ENCODE peak calls at places on chromosomes 1 and 21, in nine cellular contexts. G, D, S, V, M, B, R, W and U are unnamed samples.

GRCh38 chr1:209412036-209412435 is 171.5 kb upstream of the CAMK1G start:
- DNase-seq in M (no peak), R (no peak), B (peak), V (no peak), D (peak), W (no peak), S (no peak), G (no peak), U (no peak)

GRCh38 chr1:52836035-52836434 is 6.5 kb upstream of the ZYG11A start:
- DNase-seq in G (no peak), M (no peak), D (no peak), S (no peak), R (no peak), W (no peak), V (no peak), B (no peak), U (no peak)

GRCh38 chr1:185681034-185681633 is 53.1 kb upstream of the HMCN1 start:
- DNase-seq in R (no peak), V (no peak), M (no peak), S (peak), B (peak), D (peak), W (peak), G (peak), U (no peak)

GRCh38 chr1:6105218-6105679 is 59.6 kb downstream of the KCNAB2 start:
- DNase-seq in B (no peak), G (no peak), W (no peak), D (no peak), V (no peak), M (no peak), R (no peak), S (no peak), U (no peak)

GRCh38 chr1:173400387-173400995 is 76.6 kb upstream of the PRDX6 start:
- DNase-seq in V (no peak), D (no peak), R (no peak), S (no peak), B (no peak), G (no peak), M (no peak), W (no peak), U (no peak)

GRCh38 chr1:92990828-92991227 is 29.6 kb upstream of the DIPK1A start:
- DNase-seq in V (no peak), M (no peak), D (no peak), G (no peak), B (no peak), R (no peak), W (no peak), S (no peak), U (no peak)

GRCh38 chr1:147292635-147293251 is 50.3 kb downstream of the CHD1L start:
- DNase-seq in S (peak), M (peak), G (no peak), D (peak), W (no peak), V (no peak), R (peak), B (peak), U (peak)

GRCh38 chr1:51328279-51328678 is 2.1 kb downstream of the TTC39A start:
- DNase-seq in R (no peak), S (no peak), D (peak), V (no peak), B (peak), G (no peak), M (no peak), W (no peak), U (no peak)

GRCh38 chr1:91617242-91617837 is 116.7 kb downstream of the CDC7 start:
- DNase-seq in G (peak), D (no peak), B (no peak), M (no peak), R (no peak), V (peak), S (no peak), W (no peak), U (no peak)

GRCh38 chr21:34075099-34075425 is 1.7 kb downstream of the MRPS6 start:
- DNase-seq in D (no peak), W (no peak), G (no peak), R (no peak), B (no peak), M (no peak), V (no peak), S (no peak), U (no peak)

GRCh38 chr1:95375201-95375600 is 141.2 kb downstream of the RWDD3 start:
- DNase-seq in B (no peak), S (no peak), R (no peak), V (no peak), W (no peak), D (no peak), G (no peak), M (no peak), U (no peak)

GRCh38 chr21:45432575-45433255 is 27.8 kb downstream of the COL18A1 start:
- DNase-seq in D (no peak), R (no peak), M (no peak), S (no peak), B (peak), G (no peak), V (no peak), W (no peak), U (no peak)

GRCh38 chr1:197321821-197322220 is 53.8 kb downstream of the CRB1 start:
- DNase-seq in W (no peak), S (no peak), D (no peak), R (no peak), B (no peak), V (no peak), G (no peak), M (no peak), U (no peak)

GRCh38 chr1:31383967-31384366 is 11.1 kb upstream of the FABP3 start:
- DNase-seq in W (no peak), D (no peak), S (no peak), R (no peak), G (no peak), B (no peak), M (no peak), V (no peak), U (no peak)

GRCh38 chr1:94095744-94096469 is 25.0 kb downstream of the ABCA4 start:
- DNase-seq in S (no peak), V (peak), R (no peak), G (peak), W (no peak), D (peak), B (peak), M (no peak), U (no peak)

GRCh38 chr1:114330451-114330983 is 176.8 kb upstream of the SYT6 start:
- DNase-seq in G (no peak), W (no peak), B (no peak), D (no peak), M (no peak), R (no peak), S (no peak), V (no peak), U (no peak)

GRCh38 chr1:234716907-234717375 is 107.0 kb upstream of the IRF2BP2 start:
- DNase-seq in G (no peak), S (no peak), B (peak), W (no peak), V (no peak), M (no peak), R (no peak), D (peak), U (no peak)

GRCh38 chr1:59574085-59574484 is 240.7 kb upstream of the HOOK1 start:
- DNase-seq in M (peak), B (peak), S (no peak), D (peak), G (no peak), R (peak), W (no peak), V (no peak), U (no peak)

GRCh38 chr1:20551945-20552727 is at the start of gene FAM43B:
- DNase-seq in G (peak), M (no peak), R (no peak), V (peak), B (peak), S (peak), D (no peak), W (no peak), U (no peak)

GRCh38 chr21:36829116-36829515 is 130.2 kb downstream of the SIM2 start:
- DNase-seq in G (no peak), S (no peak), M (no peak), D (no peak), B (no peak), R (no peak), W (no peak), V (no peak), U (no peak)

GRCh38 chr1:31155216-31155806 is 84.4 kb downstream of the NKAIN1 start:
- DNase-seq in D (peak), R (no peak), W (no peak), G (peak), S (no peak), V (peak), B (peak), M (no peak), U (no peak)

GRCh38 chr1:59672851-59673574 is 141.7 kb upstream of the HOOK1 start:
- DNase-seq in W (peak), S (peak), M (no peak), V (no peak), B (peak), G (peak), R (no peak), D (peak), U (peak)

GRCh38 chr1:198686069-198686728 is 47.4 kb downstream of the PTPRC start:
- DNase-seq in G (no peak), S (no peak), M (no peak), B (peak), W (peak), D (peak), R (no peak), V (no peak), U (no peak)

GRCh38 chr1:184860535-184860934 is 105.9 kb upstream of the EDEM3 start:
- DNase-seq in M (no peak), B (no peak), W (no peak), R (no peak), D (peak), V (no peak), S (no peak), G (no peak), U (no peak)

GRCh38 chr1:12621346-12622320 is 3.6 kb upstream of the DHRS3 start:
- DNase-seq in G (no peak), M (no peak), V (peak), R (no peak), W (no peak), B (no peak), S (no peak), D (no peak), U (no peak)

GRCh38 chr1:156136970-156137483 is 16.4 kb upstream of the SEMA4A start:
- DNase-seq in S (no peak), W (no peak), D (no peak), G (no peak), R (no peak), M (no peak), B (no peak), V (no peak), U (no peak)

GRCh38 chr1:5620997-5621396 is 371.2 kb downstream of the NPHP4 start:
- DNase-seq in W (peak), R (no peak), G (no peak), B (no peak), M (no peak), V (no peak), S (no peak), D (no peak), U (no peak)

GRCh38 chr1:38783659-38784229 is 75.8 kb downstream of the RRAGC start:
- DNase-seq in S (peak), G (no peak), V (no peak), R (no peak), D (no peak), B (no peak), W (no peak), M (no peak), U (no peak)

GRCh38 chr1:237041795-237042466 is at the start of gene RYR2:
- DNase-seq in W (no peak), V (no peak), S (no peak), G (no peak), B (no peak), M (no peak), R (no peak), D (no peak), U (no peak)

GRCh38 chr1:226605573-226605950 is 57.0 kb downstream of the STUM start:
- DNase-seq in W (no peak), V (peak), R (no peak), G (no peak), M (no peak), D (no peak), B (no peak), S (no peak), U (no peak)
- H3K4me3 ChIP-seq in W (no peak), V (no peak), R (no peak), G (no peak), M (no peak), D (no peak), B (no peak), S (no peak), U (no peak)

GRCh38 chr1:171983584-171983983 is 142.3 kb downstream of the DNM3 start:
- DNase-seq in M (no peak), R (no peak), G (no peak), B (peak), V (no peak), D (peak), S (no peak), W (peak), U (no peak)
- TF ChIP-seq CTCF in M (peak), R (peak), G (no peak), B (peak), V (no peak), D (peak), S (peak), W (no peak), U (peak)

GRCh38 chr1:230086152-230086551 is 19.1 kb downstream of the GALNT2 start:
- DNase-seq in M (no peak), S (no peak), R (no peak), W (no peak), V (no peak), D (no peak), G (no peak), B (no peak), U (no peak)
- H3K4me3 ChIP-seq in M (no peak), S (no peak), R (no peak), W (no peak), V (no peak), D (no peak), G (no peak), B (no peak), U (no peak)

GRCh38 chr1:247287460-247287859 is 31.6 kb downstream of the VN1R5 start:
- DNase-seq in W (no peak), G (no peak), S (no peak), R (no peak), D (no peak), V (no peak), M (no peak), B (no peak), U (no peak)
- TF ChIP-seq CTCF in W (peak), G (no peak), S (no peak), R (no peak), D (no peak), V (no peak), M (no peak), B (no peak), U (peak)

GRCh38 chr1:50308883-50309282 is 114.4 kb downstream of the DMRTA2 start:
- DNase-seq in M (no peak), V (no peak), R (no peak), D (peak), B (peak), W (no peak), S (no peak), G (peak), U (no peak)
- H3K4me3 ChIP-seq in M (no peak), V (no peak), R (no peak), D (no peak), B (no peak), W (no peak), S (no peak), G (no peak), U (no peak)